ENCODE peak calls at places on chromosome 1, in nine cellular contexts. D is adrenal gland, B is ovary, Z is Calu3, Y is GM06990, N is cardiac fibroblast, K is GM23338, S is neural progenitor cell, U is GM20000. I is an unnamed sample.

GRCh38 chr1:108200627-108201106 is 524 bp upstream of the SLC25A24 start:
- DNase-seq in S (peak), D (peak), K (peak), Y (no peak), N (peak), Z (peak), U (peak), B (peak), I (peak)

GRCh38 chr1:3380465-3380864 is 74.0 kb upstream of the ARHGEF16 start:
- DNase-seq in D (no peak), Y (no peak), S (no peak), N (no peak), K (no peak), B (no peak), U (no peak), Z (no peak), I (no peak)

GRCh38 chr1:92961896-92962752 is 862 bp upstream of the DIPK1A start:
- DNase-seq in Z (peak), D (no peak), N (peak), U (peak), S (peak), K (peak), Y (peak), B (peak), I (peak)

GRCh38 chr1:2982615-2983318 is 38.5 kb upstream of the ACTRT2 start:
- DNase-seq in N (no peak), Y (no peak), B (no peak), S (no peak), Z (no peak), U (no peak), K (no peak), D (no peak), I (no peak)

GRCh38 chr1:41758904-41759548 is 159.7 kb downstream of the HIVEP3 start:
- DNase-seq in Y (no peak), U (no peak), S (no peak), D (no peak), N (peak), K (no peak), Z (no peak), B (no peak), I (no peak)

GRCh38 chr1:204456826-204457361 is 37.7 kb downstream of the PIK3C2B start:
- DNase-seq in D (no peak), Z (no peak), N (no peak), U (no peak), S (peak), B (no peak), Y (no peak), K (no peak), I (no peak)

GRCh38 chr1:86788300-86789206 is 84.2 kb downstream of the SH3GLB1 start:
- DNase-seq in Z (no peak), B (no peak), K (no peak), D (no peak), N (peak), U (no peak), Y (no peak), S (no peak), I (no peak)

GRCh38 chr1:58879464-58879863 is 95.6 kb upstream of the JUN start:
- DNase-seq in B (no peak), S (no peak), Z (no peak), K (no peak), Y (no peak), N (no peak), U (no peak), D (no peak), I (no peak)

GRCh38 chr1:194931166-194931565 is 1677.1 kb downstream of the KCNT2 start:
- DNase-seq in D (no peak), Z (no peak), N (no peak), K (no peak), U (no peak), B (no peak), Y (no peak), S (no peak), I (no peak)

GRCh38 chr1:183559061-183559460 is 31.2 kb downstream of the NCF2 start:
- DNase-seq in N (no peak), Z (no peak), U (no peak), B (no peak), Y (no peak), S (no peak), K (no peak), D (no peak), I (no peak)

DNA sequence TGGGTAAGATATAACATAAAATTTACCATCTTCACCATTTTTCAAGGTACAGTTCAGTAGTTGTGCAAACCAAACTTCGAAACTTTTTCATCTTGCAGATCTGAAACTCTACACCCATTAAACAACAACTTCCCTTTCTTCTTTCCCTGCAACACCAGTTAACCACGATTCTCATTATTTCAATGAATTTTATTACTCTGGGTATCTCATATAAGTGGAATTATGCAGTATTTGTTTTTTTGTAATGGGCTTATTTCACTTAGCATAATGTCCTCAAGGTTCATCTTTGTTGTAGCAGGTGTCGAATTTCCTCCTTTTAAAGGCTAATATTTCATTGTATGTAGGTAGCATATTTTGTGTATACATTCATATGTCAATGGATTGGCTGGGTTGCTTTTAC is 146.1 kb downstream of the SPATA46 start:
- DNase-seq in S (no peak), B (no peak), N (no peak), D (no peak), U (no peak), Y (no peak), K (no peak), Z (no peak), I (no peak)
- TF ChIP-seq CTCF in S (no peak), B (no peak), N (no peak), D (no peak), U (no peak), Y (no peak), K (no peak), Z (no peak), I (no peak)

DNA sequence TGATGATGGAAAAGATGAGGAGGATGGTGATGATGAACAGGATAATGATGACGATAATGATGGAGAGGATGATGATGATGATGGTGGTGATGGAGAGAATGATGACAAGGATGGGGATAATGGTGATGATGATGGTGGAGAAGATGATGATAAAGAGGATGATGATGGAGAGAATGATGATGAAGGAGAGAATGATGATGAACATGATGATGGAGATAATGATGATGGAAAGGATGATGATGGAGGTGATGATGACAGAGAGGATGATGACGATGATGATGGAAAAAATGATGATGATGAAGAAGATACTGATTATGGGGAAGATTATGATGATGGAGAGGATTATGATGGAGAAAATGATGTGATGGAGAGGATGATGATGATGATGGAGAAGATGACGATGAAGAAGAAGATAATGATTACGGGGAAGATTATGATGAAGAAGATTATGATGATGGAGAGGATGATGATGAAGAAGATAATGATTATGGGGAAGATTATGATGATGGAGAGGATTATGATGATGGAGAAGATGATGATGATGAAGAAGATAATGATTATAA is 204.1 kb downstream of the MATN1 start:
- DNase-seq in D (no peak), Z (no peak), U (no peak), N (no peak), B (no peak), K (no peak), Y (no peak), S (no peak), I (no peak)
- TF ChIP-seq CTCF in D (no peak), Z (no peak), U (no peak), N (no peak), B (no peak), K (no peak), Y (no peak), S (no peak), I (no peak)

GRCh38 chr1:49226758-49227157 is 450.1 kb upstream of the BEND5 start:
- DNase-seq in U (no peak), D (peak), S (no peak), Z (no peak), K (no peak), B (no peak), Y (no peak), N (no peak), I (no peak)
- TF ChIP-seq CTCF in U (no peak), D (no peak), S (no peak), Z (no peak), K (no peak), B (no peak), Y (no peak), N (no peak), I (no peak)

GRCh38 chr1:156464825-156465452 is 35.6 kb downstream of the MEF2D start:
- DNase-seq in S (no peak), Y (no peak), N (no peak), D (no peak), K (no peak), B (no peak), Z (no peak), U (no peak), I (no peak)

GRCh38 chr1:156464335-156464734 is 36.2 kb downstream of the MEF2D start:
- DNase-seq in Z (no peak), D (no peak), Y (no peak), S (no peak), K (no peak), U (no peak), B (no peak), N (no peak), I (no peak)

GRCh38 chr1:156467385-156467784 is 33.2 kb downstream of the MEF2D start:
- DNase-seq in Y (no peak), Z (no peak), D (no peak), B (no peak), K (no peak), N (no peak), S (no peak), U (no peak), I (no peak)

GRCh38 chr1:156463874-156464273 is 36.7 kb downstream of the MEF2D start:
- DNase-seq in Y (no peak), N (no peak), K (peak), U (no peak), D (no peak), S (no peak), Z (no peak), B (no peak), I (no peak)

DNA sequence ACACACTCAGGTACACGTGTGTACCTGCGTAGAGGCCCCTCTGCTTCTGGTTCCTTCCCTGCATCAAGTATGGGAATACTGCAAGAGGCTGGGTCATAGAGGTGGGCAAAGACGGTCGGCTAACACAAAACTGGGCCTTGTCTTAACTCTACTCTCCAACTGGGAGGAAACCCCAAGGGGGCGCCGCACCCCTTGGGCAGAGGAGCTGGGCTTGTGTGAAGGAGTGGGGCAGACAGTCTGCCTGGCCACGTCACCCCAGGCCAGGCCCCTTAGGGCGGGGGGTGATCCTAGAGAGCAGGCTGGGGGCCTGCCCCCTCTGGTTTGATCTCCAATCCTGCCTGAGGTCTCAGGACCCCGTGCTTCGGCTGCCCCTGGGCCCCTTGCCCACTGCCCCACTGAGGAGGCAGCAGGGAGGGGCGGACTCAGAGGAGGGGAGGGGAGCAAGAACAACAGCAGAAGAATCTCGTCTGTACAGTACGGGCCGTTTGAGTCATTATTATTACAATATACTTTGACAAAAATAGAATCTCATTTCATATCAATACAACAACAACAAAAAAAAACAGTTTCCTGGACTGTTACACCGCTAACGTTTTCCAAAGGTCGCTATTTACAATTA is 34.7 kb downstream of the MEF2D start:
- DNase-seq in Z (peak), Y (no peak), U (no peak), S (peak), D (peak), K (peak), N (no peak), B (no peak), I (no peak)
- TF ChIP-seq CTCF in Z (no peak), Y (peak), U (no peak), S (peak), D (no peak), K (peak), N (peak), B (no peak), I (no peak)

DNA sequence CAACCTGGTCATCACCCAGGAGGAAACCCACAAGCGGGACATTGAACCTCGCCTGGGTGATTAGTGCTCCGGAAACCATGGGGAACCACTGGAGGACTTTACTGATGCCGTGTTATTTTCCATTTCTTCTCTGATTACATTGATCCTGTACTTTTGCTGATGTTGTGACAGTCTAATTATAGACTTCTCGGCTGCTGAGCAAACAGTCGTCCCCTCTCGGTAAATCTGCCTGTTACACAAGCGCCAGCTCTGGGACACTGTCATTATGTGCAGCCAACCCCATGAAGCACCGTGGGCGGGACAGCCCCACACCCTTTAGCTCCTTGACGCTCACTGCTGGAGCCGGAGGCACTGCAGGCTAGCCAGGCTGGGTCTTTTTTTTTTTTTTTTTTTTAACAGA is 6.0 kb upstream of the TENT5C start:
- DNase-seq in Y (no peak), B (no peak), U (no peak), D (no peak), K (no peak), S (no peak), Z (no peak), N (no peak), I (no peak)
- TF ChIP-seq CTCF in Y (no peak), B (no peak), U (no peak), D (no peak), K (no peak), S (no peak), Z (no peak), N (no peak), I (no peak)

GRCh38 chr1:15411593-15412487 is 2.2 kb downstream of the EFHD2 start:
- DNase-seq in K (no peak), Y (peak), S (no peak), N (no peak), B (no peak), Z (no peak), U (peak), D (peak), I (no peak)
- TF ChIP-seq CTCF in K (no peak), Y (no peak), S (no peak), N (no peak), B (no peak), Z (no peak), U (no peak), D (no peak), I (no peak)

GRCh38 chr1:112394743-112395062 is 1.3 kb upstream of the CTTNBP2NL start:
- DNase-seq in S (no peak), B (no peak), K (no peak), Y (peak), D (no peak), U (no peak), Z (no peak), N (no peak), I (no peak)
- TF ChIP-seq CTCF in S (no peak), B (no peak), K (no peak), Y (no peak), D (no peak), U (no peak), Z (no peak), N (no peak), I (no peak)

GRCh38 chr1:101438359-101438758 is 201.5 kb downstream of the S1PR1 start:
- DNase-seq in U (peak), Z (peak), B (no peak), D (no peak), N (peak), S (peak), Y (no peak), K (peak), I (no peak)
- TF ChIP-seq CTCF in U (peak), Z (no peak), B (no peak), D (no peak), N (peak), S (peak), Y (peak), K (peak), I (no peak)

I was measured in CD4-positive, alpha-beta T cell.